ENCODE peak calls at places on chromosomes 4 and X, in four cellular contexts. X is endodermal cell, J is fibroblast of lung, Z is kidney epithelial cell. C is an unnamed sample.

GRCh38 chrX:18146009-18146408 is 74.7 kb downstream of the BEND2 start:
- DNase-seq in X (no peak), J (no peak), Z (no peak), C (no peak)

GRCh38 chr4:41590591-41590990 is 52.6 kb downstream of the LIMCH1 start:
- DNase-seq in X (no peak), J (no peak), Z (peak), C (no peak)

GRCh38 chr4:183177001-183177400 is 77.9 kb downstream of the WWC2 start:
- DNase-seq in X (no peak), J (no peak), Z (no peak), C (no peak)

GRCh38 chrX:87961471-87961870 is 443.9 kb downstream of the KLHL4 start:
- DNase-seq in X (peak), J (no peak), Z (no peak), C (no peak)

GRCh38 chr4:5024673-5025072 is 5.4 kb upstream of the CYTL1 start:
- DNase-seq in X (no peak), J (no peak), Z (no peak), C (no peak)

GRCh38 chr4:650951-651883 is 22.9 kb downstream of the ATP5ME start:
- DNase-seq in X (peak), J (no peak), Z (no peak), C (no peak)

GRCh38 chrX:132652871-132653270 is 164.0 kb upstream of the MBNL3 start:
- DNase-seq in X (no peak), J (no peak), Z (no peak), C (no peak)

GRCh38 chrX:17022205-17022604 is 75.7 kb downstream of the REPS2 start:
- DNase-seq in X (no peak), J (peak), Z (peak), C (no peak)

GRCh38 chr4:3302164-3302785 is 9.5 kb downstream of the RGS12 start:
- DNase-seq in X (peak), J (peak), Z (no peak), C (no peak)

GRCh38 chrX:152821145-152821765 is 9.3 kb downstream of the CETN2 start:
- DNase-seq in X (peak), J (peak), Z (no peak), C (peak)

GRCh38 chr4:174388744-174389143 is 105.0 kb downstream of the CEP44 start:
- DNase-seq in X (no peak), J (no peak), Z (no peak), C (no peak)

GRCh38 chrX:1307626-1308340 is 28.8 kb upstream of the IL3RA start:
- DNase-seq in X (no peak), J (no peak), Z (no peak), C (no peak)

GRCh38 chr4:5050520-5050955 is 742 bp upstream of the STK32B start:
- DNase-seq in X (peak), J (peak), Z (no peak), C (peak)

GRCh38 chr4:15778742-15779231 is 659 bp downstream of the CD38 start:
- DNase-seq in X (no peak), J (no peak), Z (no peak), C (no peak)

GRCh38 chrX:136659174-136659573 is 11.2 kb downstream of the CD40LG start:
- DNase-seq in X (no peak), J (no peak), Z (no peak), C (no peak)

GRCh38 chrX:86946569-86946968 is 571.0 kb upstream of the KLHL4 start:
- DNase-seq in X (peak), J (peak), Z (no peak), C (peak)
- TF ChIP-seq CTCF in X (peak), J (peak), Z (peak), C (peak)

GRCh38 chrX:103171353-103171752 is 43.6 kb upstream of the BEX4 start:
- DNase-seq in X (no peak), J (no peak), Z (no peak), C (no peak)

GRCh38 chrX:103170216-103170615 is 44.7 kb upstream of the BEX4 start:
- DNase-seq in X (no peak), J (no peak), Z (no peak), C (no peak)

GRCh38 chrX:103177561-103177960 is 37.3 kb upstream of the BEX4 start:
- DNase-seq in X (no peak), J (no peak), Z (no peak), C (no peak)

GRCh38 chrX:103175944-103176753 is 38.8 kb upstream of the BEX4 start:
- DNase-seq in X (peak), J (peak), Z (no peak), C (no peak)
- TF ChIP-seq CTCF in X (peak), J (peak), Z (peak), C (peak)

DNA sequence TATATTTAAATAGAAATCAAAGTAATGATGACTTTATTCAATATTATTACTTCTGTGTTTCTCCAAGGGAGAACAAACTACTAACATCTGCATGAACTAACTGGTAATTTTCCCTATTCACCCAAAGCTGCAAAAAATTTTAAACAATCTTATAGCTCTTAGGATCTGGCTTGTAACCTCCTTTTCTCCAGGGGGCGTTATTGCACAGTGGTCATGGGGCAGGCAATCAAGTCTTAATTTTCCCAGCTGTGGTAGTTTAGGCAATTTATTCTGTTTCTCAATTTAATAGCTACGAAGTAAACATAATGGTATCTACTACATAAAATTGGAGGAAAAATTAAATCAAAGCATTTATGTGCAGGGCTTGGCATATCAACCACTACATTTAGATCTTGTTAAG is 137.5 kb upstream of the GUCY1A1 start:
- DNase-seq in X (peak), J (peak), Z (no peak), C (no peak)
- TF ChIP-seq CTCF in X (peak), J (peak), Z (peak), C (peak)

GRCh38 chr4:99157478-99157935 is 13.4 kb upstream of the ADH4 start:
- DNase-seq in X (no peak), J (no peak), Z (no peak), C (no peak)

GRCh38 chr4:99161700-99162099 is 17.6 kb upstream of the ADH4 start:
- DNase-seq in X (no peak), J (no peak), Z (no peak), C (no peak)

GRCh38 chr4:99156992-99157391 is 12.9 kb upstream of the ADH4 start:
- DNase-seq in X (no peak), J (no peak), Z (no peak), C (no peak)

GRCh38 chr4:99154658-99155342 is 10.7 kb upstream of the ADH4 start:
- DNase-seq in X (no peak), J (no peak), Z (no peak), C (no peak)

GRCh38 chr4:99159699-99160098 is 15.6 kb upstream of the ADH4 start:
- DNase-seq in X (no peak), J (peak), Z (no peak), C (no peak)
- TF ChIP-seq CTCF in X (no peak), J (peak), Z (no peak), C (peak)

C was measured in foreskin keratinocyte.